ENCODE peak calls at places on chromosome 20, in ten cellular contexts. One of them, this sample, is unnamed. For H3K4me1 and H3K9me3, the result is how much of the 10 kb centered on the place peaks cover.

GRCh38 chr20:58907481-58908137 is 55.1 kb downstream of the GNAS start:
- DNase-seq in CD8-positive, alpha-beta T cell: peak
- DNase-seq in lower lobe of right lung: peak
- DNase-seq in A549: peak
- DNase-seq in H1: no peak
- DNase-seq in endodermal cell: no peak
- DNase-seq in left ventricle myocardium inferior: peak
- DNase-seq in cardiac muscle cell: peak
- DNase-seq in PC-9: peak
- DNase-seq in aorta: peak
- DNase-seq in this sample: peak

GRCh38 chr20:61696181-61696735 is 369.4 kb downstream of the TAF4 start:
- DNase-seq in endodermal cell: no peak
- DNase-seq in CD8-positive, alpha-beta T cell: no peak
- DNase-seq in left ventricle myocardium inferior: no peak
- DNase-seq in lower lobe of right lung: peak
- DNase-seq in aorta: no peak
- DNase-seq in cardiac muscle cell: no peak
- DNase-seq in H1: no peak
- DNase-seq in A549: no peak
- DNase-seq in PC-9: no peak
- DNase-seq in this sample: no peak

GRCh38 chr20:62822239-62822787 is 5.5 kb downstream of the COL9A3 start:
- DNase-seq in endodermal cell: no peak
- DNase-seq in PC-9: no peak
- DNase-seq in A549: no peak
- DNase-seq in CD8-positive, alpha-beta T cell: no peak
- DNase-seq in H1: no peak
- DNase-seq in lower lobe of right lung: no peak
- DNase-seq in left ventricle myocardium inferior: no peak
- DNase-seq in cardiac muscle cell: no peak
- DNase-seq in aorta: no peak
- DNase-seq in this sample: no peak

GRCh38 chr20:6641012-6641411 is 126.5 kb upstream of the BMP2 start:
- DNase-seq in H1: no peak
- DNase-seq in endodermal cell: no peak
- DNase-seq in aorta: no peak
- DNase-seq in PC-9: no peak
- DNase-seq in CD8-positive, alpha-beta T cell: no peak
- DNase-seq in cardiac muscle cell: no peak
- DNase-seq in lower lobe of right lung: no peak
- DNase-seq in left ventricle myocardium inferior: no peak
- DNase-seq in A549: no peak
- DNase-seq in this sample: no peak

GRCh38 chr20:54068495-54068894 is 1.9 kb downstream of the BCAS1 start:
- DNase-seq in cardiac muscle cell: no peak
- DNase-seq in CD8-positive, alpha-beta T cell: no peak
- DNase-seq in A549: no peak
- DNase-seq in aorta: no peak
- DNase-seq in PC-9: no peak
- DNase-seq in lower lobe of right lung: no peak
- DNase-seq in left ventricle myocardium inferior: no peak
- DNase-seq in endodermal cell: peak
- DNase-seq in H1: no peak
- DNase-seq in this sample: no peak

GRCh38 chr20:63095718-63096654 is 89.2 kb upstream of the BHLHE23 start:
- DNase-seq in cardiac muscle cell: no peak
- DNase-seq in aorta: peak
- DNase-seq in lower lobe of right lung: peak
- DNase-seq in A549: no peak
- DNase-seq in endodermal cell: peak
- DNase-seq in CD8-positive, alpha-beta T cell: no peak
- DNase-seq in H1: no peak
- DNase-seq in left ventricle myocardium inferior: peak
- DNase-seq in PC-9: no peak
- DNase-seq in this sample: peak

GRCh38 chr20:18943542-18943941 is 130.0 kb downstream of the SCP2D1 start:
- DNase-seq in left ventricle myocardium inferior: no peak
- DNase-seq in H1: no peak
- DNase-seq in lower lobe of right lung: no peak
- DNase-seq in CD8-positive, alpha-beta T cell: no peak
- DNase-seq in endodermal cell: no peak
- DNase-seq in cardiac muscle cell: no peak
- DNase-seq in A549: peak
- DNase-seq in PC-9: peak
- DNase-seq in aorta: peak
- DNase-seq in this sample: no peak

GRCh38 chr20:11814276-11814675 is 103.4 kb upstream of the BTBD3 start:
- DNase-seq in PC-9: peak
- DNase-seq in endodermal cell: no peak
- DNase-seq in A549: no peak
- DNase-seq in H1: no peak
- DNase-seq in left ventricle myocardium inferior: no peak
- DNase-seq in lower lobe of right lung: no peak
- DNase-seq in cardiac muscle cell: peak
- DNase-seq in CD8-positive, alpha-beta T cell: no peak
- DNase-seq in aorta: no peak
- DNase-seq in this sample: no peak

GRCh38 chr20:50246367-50247195 is 56.0 kb downstream of the CEBPB start:
- DNase-seq in aorta: no peak
- DNase-seq in H1: no peak
- DNase-seq in lower lobe of right lung: no peak
- DNase-seq in cardiac muscle cell: no peak
- DNase-seq in left ventricle myocardium inferior: no peak
- DNase-seq in A549: no peak
- DNase-seq in CD8-positive, alpha-beta T cell: no peak
- DNase-seq in endodermal cell: no peak
- DNase-seq in PC-9: peak
- DNase-seq in this sample: no peak

GRCh38 chr20:58023781-58024180 is 204.7 kb downstream of the ANKRD60 start:
- DNase-seq in left ventricle myocardium inferior: no peak
- DNase-seq in lower lobe of right lung: no peak
- DNase-seq in endodermal cell: no peak
- DNase-seq in A549: no peak
- DNase-seq in H1: no peak
- DNase-seq in PC-9: no peak
- DNase-seq in CD8-positive, alpha-beta T cell: no peak
- DNase-seq in cardiac muscle cell: no peak
- DNase-seq in aorta: no peak
- DNase-seq in this sample: no peak

GRCh38 chr20:63119451-63120285 is 96.3 kb downstream of the YTHDF1 start:
- DNase-seq in left ventricle myocardium inferior: peak
- DNase-seq in cardiac muscle cell: no peak
- DNase-seq in H1: no peak
- DNase-seq in lower lobe of right lung: peak
- DNase-seq in A549: no peak
- DNase-seq in aorta: peak
- DNase-seq in PC-9: no peak
- DNase-seq in CD8-positive, alpha-beta T cell: no peak
- DNase-seq in endodermal cell: no peak
- DNase-seq in this sample: no peak

GRCh38 chr20:36541227-36542018 is at the start of gene MYL9:
- DNase-seq in left ventricle myocardium inferior: peak
- DNase-seq in lower lobe of right lung: peak
- DNase-seq in PC-9: no peak
- DNase-seq in CD8-positive, alpha-beta T cell: no peak
- DNase-seq in cardiac muscle cell: peak
- DNase-seq in endodermal cell: peak
- DNase-seq in aorta: peak
- DNase-seq in H1: no peak
- DNase-seq in A549: no peak
- DNase-seq in this sample: peak

GRCh38 chr20:10249048-10249770 is 30.6 kb downstream of the SNAP25 start:
- DNase-seq in PC-9: no peak
- DNase-seq in CD8-positive, alpha-beta T cell: no peak
- DNase-seq in cardiac muscle cell: peak
- DNase-seq in A549: peak
- DNase-seq in lower lobe of right lung: no peak
- DNase-seq in aorta: no peak
- DNase-seq in H1: no peak
- DNase-seq in left ventricle myocardium inferior: no peak
- DNase-seq in endodermal cell: peak
- DNase-seq in this sample: peak

GRCh38 chr20:39897058-39897457 is 792.0 kb downstream of the MAFB start:
- DNase-seq in CD8-positive, alpha-beta T cell: no peak
- DNase-seq in PC-9: no peak
- DNase-seq in H1: no peak
- DNase-seq in left ventricle myocardium inferior: no peak
- DNase-seq in endodermal cell: no peak
- DNase-seq in aorta: no peak
- DNase-seq in lower lobe of right lung: no peak
- DNase-seq in cardiac muscle cell: no peak
- DNase-seq in A549: no peak
- DNase-seq in this sample: no peak

GRCh38 chr20:34110025-34111013 is 1.7 kb downstream of the EIF2S2 start:
- DNase-seq in cardiac muscle cell: peak
- DNase-seq in left ventricle myocardium inferior: no peak
- DNase-seq in A549: no peak
- DNase-seq in endodermal cell: no peak
- DNase-seq in PC-9: no peak
- DNase-seq in aorta: no peak
- DNase-seq in lower lobe of right lung: no peak
- DNase-seq in H1: no peak
- DNase-seq in CD8-positive, alpha-beta T cell: no peak
- DNase-seq in this sample: no peak

DNA sequence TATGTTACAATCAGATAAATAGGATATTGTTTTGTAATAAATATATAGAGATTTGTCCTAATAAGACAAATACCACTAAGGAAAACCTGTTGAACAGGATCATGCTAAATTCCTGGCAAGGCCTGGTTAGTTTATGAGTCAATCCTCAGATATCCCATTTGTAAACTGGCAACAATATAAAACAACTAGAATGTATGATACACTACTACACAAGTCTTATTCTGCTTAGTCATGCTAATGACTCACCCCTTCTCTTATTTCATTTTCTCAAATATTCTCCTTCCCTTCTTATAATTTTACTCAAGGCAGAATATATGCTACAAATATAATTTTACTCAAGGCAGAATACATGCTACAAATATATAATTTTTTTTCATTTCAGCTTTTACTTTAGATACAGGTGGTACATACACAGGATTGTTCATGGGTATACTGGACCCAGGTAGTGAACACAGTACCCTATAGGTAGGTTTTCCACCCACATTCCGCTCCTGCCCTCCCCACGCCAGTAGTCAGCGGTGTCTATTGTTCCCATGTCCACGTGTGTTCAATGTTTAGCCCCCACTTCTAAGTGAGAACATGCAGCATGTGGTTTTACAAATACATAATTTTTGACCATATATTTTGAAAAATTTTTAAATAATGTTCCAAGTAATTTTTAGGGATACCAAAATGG is 6.3 kb downstream of the OSER1 start:
- DNase-seq in cardiac muscle cell: peak
- DNase-seq in H1: no peak
- DNase-seq in left ventricle myocardium inferior: no peak
- DNase-seq in lower lobe of right lung: no peak
- DNase-seq in aorta: no peak
- DNase-seq in PC-9: peak
- DNase-seq in endodermal cell: no peak
- DNase-seq in CD8-positive, alpha-beta T cell: no peak
- DNase-seq in A549: peak
- DNase-seq in this sample: no peak
- H3K4me1 ChIP-seq in cardiac muscle cell: under half
- H3K4me1 ChIP-seq in H1: under half
- H3K4me1 ChIP-seq in left ventricle myocardium inferior: half or more
- H3K4me1 ChIP-seq in lower lobe of right lung: under half
- H3K4me1 ChIP-seq in aorta: under half
- H3K4me1 ChIP-seq in PC-9: half or more
- H3K4me1 ChIP-seq in endodermal cell: under half
- H3K4me1 ChIP-seq in CD8-positive, alpha-beta T cell: under half
- H3K4me1 ChIP-seq in A549: half or more
- H3K4me1 ChIP-seq in this sample: under half

DNA sequence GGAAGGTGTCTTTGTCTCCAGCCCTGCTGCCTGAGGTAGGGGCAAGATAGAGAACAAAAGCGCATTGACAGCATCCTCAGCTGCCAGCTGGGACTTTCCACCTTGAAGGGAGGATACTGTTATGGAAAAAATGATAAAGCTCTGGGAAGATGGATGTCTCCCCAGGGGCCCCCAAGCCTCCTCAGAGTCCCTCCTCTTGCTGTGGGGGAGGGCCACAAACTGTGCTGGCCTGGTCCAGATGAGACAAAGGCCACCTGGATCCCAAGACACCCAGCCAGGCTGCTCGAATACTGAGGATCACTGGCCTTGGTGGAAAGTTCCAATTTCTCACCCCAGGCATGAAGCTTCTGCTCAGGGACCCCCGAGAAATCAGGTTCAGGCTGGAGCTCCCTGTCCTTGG is 13.1 kb downstream of the REM1 start:
- DNase-seq in lower lobe of right lung: no peak
- DNase-seq in PC-9: no peak
- DNase-seq in CD8-positive, alpha-beta T cell: no peak
- DNase-seq in left ventricle myocardium inferior: no peak
- DNase-seq in aorta: no peak
- DNase-seq in cardiac muscle cell: no peak
- DNase-seq in endodermal cell: no peak
- DNase-seq in A549: no peak
- DNase-seq in H1: no peak
- DNase-seq in this sample: no peak
- H3K9me3 ChIP-seq in lower lobe of right lung: under half
- H3K9me3 ChIP-seq in PC-9: under half
- H3K9me3 ChIP-seq in CD8-positive, alpha-beta T cell: under half
- H3K9me3 ChIP-seq in left ventricle myocardium inferior: under half
- H3K9me3 ChIP-seq in aorta: under half
- H3K9me3 ChIP-seq in cardiac muscle cell: under half
- H3K9me3 ChIP-seq in endodermal cell: under half
- H3K9me3 ChIP-seq in A549: under half
- H3K9me3 ChIP-seq in H1: half or more
- H3K9me3 ChIP-seq in this sample: under half

DNA sequence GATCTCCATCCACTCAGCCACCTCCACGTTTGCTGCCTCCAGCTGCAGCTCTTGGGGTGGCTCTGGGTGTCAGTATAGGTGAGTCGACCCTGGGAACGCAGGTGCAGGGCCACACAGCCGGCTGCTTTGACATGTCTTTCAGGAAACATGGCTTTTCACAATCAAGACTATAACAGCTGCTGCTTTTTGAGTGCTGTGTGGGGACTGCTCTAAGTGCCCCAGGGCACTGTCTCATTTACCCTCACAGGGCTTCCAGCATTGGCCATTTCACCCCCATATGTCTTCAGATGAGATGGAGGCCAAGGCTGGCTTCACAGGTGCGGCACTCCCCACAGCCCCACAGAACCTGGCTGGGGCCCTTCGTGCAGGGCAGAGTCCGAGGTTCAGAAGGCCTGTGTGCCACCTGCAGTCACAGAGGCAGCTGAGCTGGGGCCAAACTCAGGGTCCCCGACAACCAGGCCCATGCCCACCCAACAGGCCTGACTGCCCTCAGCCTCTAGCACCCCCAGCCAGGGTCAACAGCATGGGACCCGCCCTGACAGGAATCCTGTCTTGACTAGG is 14.9 kb upstream of the CST7 start:
- DNase-seq in lower lobe of right lung: peak
- DNase-seq in A549: no peak
- DNase-seq in PC-9: no peak
- DNase-seq in left ventricle myocardium inferior: no peak
- DNase-seq in aorta: no peak
- DNase-seq in endodermal cell: peak
- DNase-seq in CD8-positive, alpha-beta T cell: no peak
- DNase-seq in H1: no peak
- DNase-seq in cardiac muscle cell: no peak
- DNase-seq in this sample: no peak
- H3K4me1 ChIP-seq in lower lobe of right lung: under half
- H3K4me1 ChIP-seq in A549: under half
- H3K4me1 ChIP-seq in PC-9: under half
- H3K4me1 ChIP-seq in left ventricle myocardium inferior: under half
- H3K4me1 ChIP-seq in aorta: under half
- H3K4me1 ChIP-seq in endodermal cell: under half
- H3K4me1 ChIP-seq in CD8-positive, alpha-beta T cell: under half
- H3K4me1 ChIP-seq in H1: under half
- H3K4me1 ChIP-seq in cardiac muscle cell: under half
- H3K4me1 ChIP-seq in this sample: under half

GRCh38 chr20:60283281-60283680 is 325.1 kb downstream of the CDH26 start:
- DNase-seq in cardiac muscle cell: no peak
- DNase-seq in H1: no peak
- DNase-seq in PC-9: no peak
- DNase-seq in aorta: no peak
- DNase-seq in lower lobe of right lung: no peak
- DNase-seq in A549: peak
- DNase-seq in left ventricle myocardium inferior: no peak
- DNase-seq in endodermal cell: no peak
- DNase-seq in CD8-positive, alpha-beta T cell: no peak
- DNase-seq in this sample: no peak
- H3K9me3 ChIP-seq in cardiac muscle cell: under half
- H3K9me3 ChIP-seq in H1: half or more
- H3K9me3 ChIP-seq in PC-9: under half
- H3K9me3 ChIP-seq in aorta: under half
- H3K9me3 ChIP-seq in lower lobe of right lung: under half
- H3K9me3 ChIP-seq in A549: under half
- H3K9me3 ChIP-seq in left ventricle myocardium inferior: under half
- H3K9me3 ChIP-seq in endodermal cell: under half
- H3K9me3 ChIP-seq in CD8-positive, alpha-beta T cell: under half
- H3K9me3 ChIP-seq in this sample: under half